ENCODE peak calls at places on chromosomes 16 and 17, in five cellular contexts. E is NCI-H1105 treated with DMSO at 0.1 percent for 48 hours; V is glomerular endothelial cell; F is activated CD4-positive, CD25-positive, alpha-beta regulatory T cell; P is activated naive CD8-positive, alpha-beta T cell treated with anti-CD3 and anti-CD28 coated beads for 36 hours. Q is an unnamed sample.

GRCh38 chr17:72760368-72760767 is 332.1 kb downstream of the SLC39A11 start:
- DNase-seq in E (no peak), V (no peak), F (no peak), P (no peak), Q (no peak)

GRCh38 chr17:57515662-57516211 is 229.4 kb downstream of the CCDC182 start:
- DNase-seq in E (no peak), V (no peak), F (no peak), P (no peak), Q (no peak)

GRCh38 chr17:75635610-75636202 is 2.5 kb downstream of the SMIM5 start:
- DNase-seq in E (no peak), V (no peak), F (no peak), P (no peak), Q (peak)

GRCh38 chr17:59722623-59723022 is 15.2 kb downstream of the VMP1 start:
- DNase-seq in E (no peak), V (no peak), F (no peak), P (no peak), Q (no peak)

GRCh38 chr17:63837480-63837879 is 5.0 kb downstream of the SMARCD2 start:
- DNase-seq in E (no peak), V (no peak), F (no peak), P (no peak), Q (peak)

GRCh38 chr16:85557083-85557975 is 55.8 kb upstream of the GSE1 start:
- DNase-seq in E (peak), V (no peak), F (no peak), P (peak), Q (no peak)

GRCh38 chr16:32116080-32116479 is 137.0 kb upstream of the TP53TG3D start:
- DNase-seq in E (no peak), V (no peak), F (no peak), P (no peak), Q (no peak)

GRCh38 chr17:19346351-19347255 is 15.9 kb downstream of the B9D1 start:
- DNase-seq in E (no peak), V (no peak), F (no peak), P (no peak), Q (no peak)

GRCh38 chr17:50903604-50904521 is 37.7 kb upstream of the TOB1 start:
- DNase-seq in E (no peak), V (no peak), F (no peak), P (peak), Q (no peak)

GRCh38 chr17:40550608-40551007 is 14.7 kb downstream of the CCR7 start:
- DNase-seq in E (no peak), V (no peak), F (no peak), P (no peak), Q (no peak)

GRCh38 chr17:1294157-1294717 is 14.8 kb downstream of the TRARG1 start:
- DNase-seq in E (no peak), V (no peak), F (peak), P (peak), Q (no peak)

GRCh38 chr17:80889231-80889896 is 102.3 kb upstream of the CHMP6 start:
- DNase-seq in E (no peak), V (no peak), F (no peak), P (no peak), Q (no peak)

GRCh38 chr17:9218068-9218635 is 196.8 kb downstream of the NTN1 start:
- DNase-seq in E (no peak), V (no peak), F (no peak), P (no peak), Q (no peak)

GRCh38 chr16:66925322-66925840 is at the start of gene RRAD:
- DNase-seq in E (no peak), V (no peak), F (no peak), P (no peak), Q (peak)

GRCh38 chr17:82356028-82356427 is 3.0 kb upstream of the TEX19 start:
- DNase-seq in E (no peak), V (no peak), F (no peak), P (no peak), Q (no peak)

GRCh38 chr17:59534583-59534982 is 30.8 kb upstream of the DHX40 start:
- DNase-seq in E (no peak), V (no peak), F (no peak), P (no peak), Q (no peak)

GRCh38 chr17:62670202-62670821 is 42.8 kb downstream of the MRC2 start:
- DNase-seq in E (peak), V (no peak), F (no peak), P (no peak), Q (no peak)